ENCODE peak calls at places on chromosomes 11 and 22, in five cellular contexts. One of them, this sample, is unnamed.

GRCh38 chr11:65290448-65291165 is 24.1 kb upstream of the CDC42EP2 start:
- DNase-seq in body of pancreas: peak; percentile 93
- DNase-seq in astrocyte: peak; percentile 93
- DNase-seq in uterus: peak; percentile 97
- DNase-seq in vagina: no peak
- DNase-seq in this sample: peak; percentile 90

GRCh38 chr11:111565111-111565720 is 24.7 kb downstream of the LAYN start:
- DNase-seq in astrocyte: no peak
- DNase-seq in uterus: peak; percentile 75
- DNase-seq in vagina: no peak
- DNase-seq in body of pancreas: peak; percentile 76
- DNase-seq in this sample: peak; percentile 56

GRCh38 chr11:35980646-35981402 is 37.0 kb downstream of the LDLRAD3 start:
- DNase-seq in astrocyte: no peak
- DNase-seq in body of pancreas: no peak
- DNase-seq in vagina: no peak
- DNase-seq in uterus: no peak
- DNase-seq in this sample: no peak

GRCh38 chr11:69801513-69802335 is 17.5 kb downstream of the FGF3 start:
- DNase-seq in astrocyte: no peak
- DNase-seq in body of pancreas: peak; percentile 47
- DNase-seq in vagina: no peak
- DNase-seq in uterus: no peak
- DNase-seq in this sample: no peak

GRCh38 chr22:44928064-44928463 is 81.7 kb downstream of the PHF21B start:
- DNase-seq in vagina: no peak
- DNase-seq in astrocyte: no peak
- DNase-seq in uterus: no peak
- DNase-seq in body of pancreas: no peak
- DNase-seq in this sample: peak; percentile 51

GRCh38 chr22:26322179-26322905 is 106.7 kb upstream of the ASPHD2 start:
- DNase-seq in vagina: no peak
- DNase-seq in astrocyte: peak; percentile 93
- DNase-seq in body of pancreas: no peak
- DNase-seq in uterus: no peak
- DNase-seq in this sample: no peak

GRCh38 chr11:100759106-100759505 is 72.0 kb downstream of the ARHGAP42 start:
- DNase-seq in astrocyte: no peak
- DNase-seq in body of pancreas: no peak
- DNase-seq in vagina: no peak
- DNase-seq in uterus: no peak
- DNase-seq in this sample: no peak

GRCh38 chr11:33874910-33875490 is 16.9 kb downstream of the LMO2 start:
- DNase-seq in uterus: no peak
- DNase-seq in astrocyte: no peak
- DNase-seq in vagina: no peak
- DNase-seq in body of pancreas: no peak
- DNase-seq in this sample: no peak

GRCh38 chr11:62108017-62108750 is 15.6 kb upstream of the INCENP start:
- DNase-seq in body of pancreas: peak; percentile 23
- DNase-seq in uterus: peak; percentile 53
- DNase-seq in vagina: peak; percentile 87
- DNase-seq in astrocyte: peak; percentile 34
- DNase-seq in this sample: no peak

GRCh38 chr11:93392862-93393261 is 62.3 kb downstream of the DEUP1 start:
- DNase-seq in uterus: no peak
- DNase-seq in body of pancreas: no peak
- DNase-seq in vagina: no peak
- DNase-seq in astrocyte: no peak
- DNase-seq in this sample: no peak

GRCh38 chr11:5809122-5809519 is 397 bp downstream of the OR52N2 start:
- DNase-seq in uterus: no peak
- DNase-seq in body of pancreas: no peak
- DNase-seq in vagina: no peak
- DNase-seq in astrocyte: no peak
- DNase-seq in this sample: no peak

GRCh38 chr22:25014896-25015755 is 62.6 kb downstream of the KIAA1671 start:
- DNase-seq in uterus: no peak
- DNase-seq in body of pancreas: no peak
- DNase-seq in vagina: no peak
- DNase-seq in astrocyte: no peak
- DNase-seq in this sample: no peak

GRCh38 chr22:38973289-38974169 is 8.6 kb upstream of the APOBEC3B start:
- DNase-seq in astrocyte: peak; percentile 6
- DNase-seq in body of pancreas: no peak
- DNase-seq in uterus: no peak
- DNase-seq in vagina: no peak
- DNase-seq in this sample: peak; percentile 70

GRCh38 chr22:45551310-45552016 is 48.8 kb downstream of the FBLN1 start:
- DNase-seq in uterus: peak; percentile 68
- DNase-seq in body of pancreas: peak; percentile 25
- DNase-seq in vagina: no peak
- DNase-seq in astrocyte: no peak
- DNase-seq in this sample: peak; percentile 57

GRCh38 chr22:20131856-20132685 is 467 bp downstream of the ZDHHC8 start:
- DNase-seq in uterus: no peak
- DNase-seq in vagina: no peak
- DNase-seq in body of pancreas: peak; percentile 42
- DNase-seq in astrocyte: no peak
- DNase-seq in this sample: peak; percentile 82

GRCh38 chr11:126393143-126393542 is 37.7 kb downstream of the ST3GAL4 start:
- DNase-seq in vagina: no peak
- DNase-seq in uterus: no peak
- DNase-seq in astrocyte: no peak
- DNase-seq in body of pancreas: no peak
- DNase-seq in this sample: no peak

GRCh38 chr11:70756341-70756740 is 358.0 kb downstream of the CTTN start:
- DNase-seq in body of pancreas: no peak
- DNase-seq in vagina: no peak
- DNase-seq in astrocyte: no peak
- DNase-seq in uterus: no peak
- DNase-seq in this sample: peak; percentile 51

GRCh38 chr11:19345848-19346681 is 105.3 kb upstream of the E2F8 start:
- DNase-seq in body of pancreas: peak; percentile 34
- DNase-seq in astrocyte: no peak
- DNase-seq in vagina: no peak
- DNase-seq in uterus: no peak
- DNase-seq in this sample: peak; percentile 56

GRCh38 chr11:65487467-65488272 is 11.2 kb upstream of the MALAT1 start:
- DNase-seq in vagina: no peak
- DNase-seq in body of pancreas: peak; percentile 98
- DNase-seq in astrocyte: peak; percentile 100
- DNase-seq in uterus: peak; percentile 100
- DNase-seq in this sample: peak; percentile 100

GRCh38 chr22:39416319-39416718 is 16.7 kb downstream of the TAB1 start:
- DNase-seq in body of pancreas: no peak
- DNase-seq in astrocyte: no peak
- DNase-seq in uterus: no peak
- DNase-seq in vagina: no peak
- DNase-seq in this sample: no peak

GRCh38 chr22:20435436-20436308 is 2.0 kb downstream of the SCARF2 start:
- DNase-seq in body of pancreas: no peak
- DNase-seq in astrocyte: no peak
- DNase-seq in vagina: no peak
- DNase-seq in uterus: no peak
- DNase-seq in this sample: peak; percentile 39

GRCh38 chr11:65569973-65570918 is at the start of gene ZNRD2:
- DNase-seq in astrocyte: peak; percentile 97
- DNase-seq in uterus: peak; percentile 98
- DNase-seq in body of pancreas: peak; percentile 98
- DNase-seq in vagina: peak; percentile 99
- DNase-seq in this sample: peak; percentile 99

GRCh38 chr11:3090096-3090901 is 33.1 kb upstream of the CARS1 start:
- DNase-seq in body of pancreas: no peak
- DNase-seq in vagina: no peak
- DNase-seq in uterus: no peak
- DNase-seq in astrocyte: no peak
- DNase-seq in this sample: peak; percentile 70

GRCh38 chr11:88651556-88651955 is 314.0 kb upstream of the CTSC start:
- DNase-seq in astrocyte: no peak
- DNase-seq in body of pancreas: no peak
- DNase-seq in vagina: no peak
- DNase-seq in uterus: no peak
- DNase-seq in this sample: no peak

GRCh38 chr22:28930357-28931007 is 47.1 kb downstream of the ZNRF3 start:
- DNase-seq in body of pancreas: no peak
- DNase-seq in vagina: no peak
- DNase-seq in astrocyte: peak; percentile 68
- DNase-seq in uterus: no peak
- DNase-seq in this sample: peak; percentile 8

GRCh38 chr11:73326929-73327811 is 19.1 kb downstream of the ARHGEF17 start:
- DNase-seq in body of pancreas: peak; percentile 37
- DNase-seq in uterus: no peak
- DNase-seq in vagina: no peak
- DNase-seq in astrocyte: peak; percentile 76
- DNase-seq in this sample: no peak

GRCh38 chr11:23789938-23790371 is 706.9 kb upstream of the LUZP2 start:
- DNase-seq in astrocyte: peak; percentile 89
- DNase-seq in vagina: no peak
- DNase-seq in body of pancreas: peak; percentile 5
- DNase-seq in uterus: no peak
- DNase-seq in this sample: no peak

GRCh38 chr11:14422052-14422813 is 63.2 kb upstream of the RRAS2 start:
- DNase-seq in uterus: peak; percentile 87
- DNase-seq in body of pancreas: peak; percentile 67
- DNase-seq in astrocyte: peak; percentile 99
- DNase-seq in vagina: peak; percentile 93
- DNase-seq in this sample: peak; percentile 94

GRCh38 chr11:61659413-61660196 is 20.6 kb upstream of the DAGLA start:
- DNase-seq in astrocyte: no peak
- DNase-seq in uterus: no peak
- DNase-seq in vagina: no peak
- DNase-seq in body of pancreas: no peak
- DNase-seq in this sample: no peak

GRCh38 chr22:22460635-22461034 is 47.9 kb downstream of the ZNF280B start:
- DNase-seq in vagina: no peak
- DNase-seq in astrocyte: no peak
- DNase-seq in body of pancreas: no peak
- DNase-seq in uterus: no peak
- DNase-seq in this sample: no peak

DNA sequence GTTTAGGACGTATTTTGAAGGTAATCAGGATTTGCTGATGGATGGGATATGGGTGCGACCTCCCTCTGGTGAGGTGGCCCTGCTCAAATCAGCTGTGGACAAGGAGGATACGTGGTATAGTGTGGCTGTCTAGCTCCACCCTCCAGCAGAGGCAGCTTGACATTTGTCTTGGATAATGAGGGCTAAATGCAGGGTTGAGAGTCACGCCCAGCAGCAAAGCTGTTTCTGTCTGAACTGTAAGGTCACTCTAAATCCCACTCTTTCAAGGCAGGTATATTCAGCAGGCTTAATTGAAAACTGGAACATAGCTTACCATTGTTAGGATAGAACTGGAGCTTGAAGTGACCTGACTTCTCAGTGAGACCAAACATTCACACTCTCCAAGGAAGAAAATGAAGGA is 98.7 kb downstream of the SWAP70 start:
- DNase-seq in body of pancreas: no peak
- DNase-seq in vagina: no peak
- DNase-seq in uterus: no peak
- DNase-seq in astrocyte: no peak
- DNase-seq in this sample: no peak
- H3K27ac ChIP-seq in body of pancreas: no peak overlapping the region
- H3K27ac ChIP-seq in vagina: no peak overlapping the region
- H3K27ac ChIP-seq in uterus: no peak overlapping the region
- H3K27ac ChIP-seq in astrocyte: no peak overlapping the region
- H3K27ac ChIP-seq in this sample: no peak overlapping the region

GRCh38 chr11:1475841-1476240 is 10.7 kb downstream of the MOB2 start:
- DNase-seq in vagina: no peak
- DNase-seq in uterus: no peak
- DNase-seq in body of pancreas: peak; percentile 2
- DNase-seq in astrocyte: no peak
- DNase-seq in this sample: no peak
- H3K9me3 ChIP-seq in vagina: no peaks in the 10 kb centered on the region
- H3K9me3 ChIP-seq in uterus: no peaks in the 10 kb centered on the region
- H3K9me3 ChIP-seq in body of pancreas: no peaks in the 10 kb centered on the region
- H3K9me3 ChIP-seq in astrocyte: no peaks in the 10 kb centered on the region
- H3K9me3 ChIP-seq in this sample: no peaks in the 10 kb centered on the region

GRCh38 chr22:35594686-35595085 is 22.4 kb downstream of the MB start:
- DNase-seq in astrocyte: no peak
- DNase-seq in vagina: no peak
- DNase-seq in uterus: no peak
- DNase-seq in body of pancreas: no peak
- DNase-seq in this sample: no peak
- H3K27ac ChIP-seq in astrocyte: no peak overlapping the region
- H3K27ac ChIP-seq in vagina: no peak overlapping the region
- H3K27ac ChIP-seq in uterus: no peak overlapping the region
- H3K27ac ChIP-seq in body of pancreas: no peak overlapping the region
- H3K27ac ChIP-seq in this sample: no peak overlapping the region

GRCh38 chr22:10781571-10782403 is 4746.2 kb upstream of the OR11H1 start:
- DNase-seq in astrocyte: no peak
- DNase-seq in body of pancreas: no peak
- DNase-seq in uterus: no peak
- DNase-seq in vagina: peak; percentile 97
- DNase-seq in this sample: no peak

GRCh38 chr22:10778296-10778814 is 4749.6 kb upstream of the OR11H1 start:
- DNase-seq in vagina: peak; percentile 96
- DNase-seq in uterus: no peak
- DNase-seq in astrocyte: no peak
- DNase-seq in body of pancreas: no peak
- DNase-seq in this sample: no peak

DNA sequence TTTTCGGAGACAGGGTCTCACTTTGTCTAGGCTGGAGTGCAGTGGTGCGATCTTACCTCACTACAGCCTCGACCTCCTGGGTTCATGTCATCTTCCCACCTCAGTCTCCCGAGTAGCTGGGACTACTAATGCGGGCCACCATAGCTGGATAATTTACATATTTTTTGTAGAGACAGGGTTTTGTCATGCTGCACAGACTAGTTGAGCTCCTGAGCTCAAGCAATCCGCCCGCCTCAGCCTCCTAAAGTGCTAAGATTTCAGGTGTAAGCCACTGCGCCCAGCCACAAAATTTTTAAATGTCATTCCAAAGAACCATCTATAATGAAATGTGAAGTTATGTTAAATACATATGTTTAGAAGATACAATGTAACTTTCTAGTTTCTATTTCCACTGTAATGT is 4747.7 kb upstream of the OR11H1 start:
- DNase-seq in body of pancreas: no peak
- DNase-seq in astrocyte: no peak
- DNase-seq in uterus: no peak
- DNase-seq in vagina: peak; percentile 98
- DNase-seq in this sample: no peak
- H3K9me3 ChIP-seq in body of pancreas: no peaks in the 10 kb centered on the region
- H3K9me3 ChIP-seq in astrocyte: peaks cover 13% of the 10 kb centered on the region
- H3K9me3 ChIP-seq in uterus: peaks cover 3% of the 10 kb centered on the region
- H3K9me3 ChIP-seq in vagina: peaks cover 6% of the 10 kb centered on the region
- H3K9me3 ChIP-seq in this sample: peaks cover 2% of the 10 kb centered on the region

DNA sequence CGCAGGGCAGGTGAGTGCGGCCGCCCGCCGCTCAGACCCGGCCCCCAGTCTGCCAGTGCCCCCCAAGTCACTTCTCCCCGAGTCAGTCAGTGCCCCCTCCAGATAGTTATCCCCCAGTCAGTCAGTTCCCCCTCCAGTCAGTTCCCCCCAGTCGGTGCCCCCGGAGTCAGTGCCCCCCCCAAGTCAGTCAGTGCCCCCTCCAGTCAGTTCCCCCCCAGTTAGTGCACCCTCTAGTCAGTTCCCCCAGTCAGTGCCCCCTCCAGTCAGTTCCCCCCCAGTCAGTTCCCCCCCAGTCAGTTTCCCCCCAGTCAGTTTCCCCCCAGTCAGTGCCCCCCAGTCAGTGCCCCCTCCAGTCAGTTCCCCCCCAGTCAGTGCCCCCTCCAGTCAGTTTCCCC is 411 bp downstream of the PPP6R2 start:
- DNase-seq in uterus: no peak
- DNase-seq in body of pancreas: no peak
- DNase-seq in vagina: no peak
- DNase-seq in astrocyte: no peak
- DNase-seq in this sample: no peak
- H3K27ac ChIP-seq in uterus: peak overlapping the region; percentile 88
- H3K27ac ChIP-seq in body of pancreas: peak overlapping the region; percentile 82
- H3K27ac ChIP-seq in vagina: peak overlapping the region; percentile 86
- H3K27ac ChIP-seq in astrocyte: peak overlapping the region; percentile 58
- H3K27ac ChIP-seq in this sample: peak overlapping the region; percentile 39

This sample was measured in aorta.